ENCODE peak calls at places on chromosomes 3 and 15, in six cellular contexts. T, P, N, D, J and W are unnamed samples.

GRCh38 chr3:52361011-52361410 is 44.9 kb downstream of the DNAH1 start:
- ATAC-seq in T (no peak), N (no peak), D (no peak), P (no peak), J (no peak), W (no peak)

GRCh38 chr3:51681453-51681852 is 10.4 kb downstream of the TEX264 start:
- ATAC-seq in N (no peak), J (no peak), T (peak), P (peak), D (peak), W (peak)

GRCh38 chr3:63351159-63352007 is 73.3 kb downstream of the SYNPR start:
- ATAC-seq in N (peak), P (no peak), D (peak), T (peak), J (no peak), W (no peak)

GRCh38 chr3:179860275-179861107 is 176.2 kb downstream of the PEX5L start:
- ATAC-seq in N (no peak), P (no peak), T (no peak), J (no peak), D (no peak), W (peak)

GRCh38 chr3:167095976-167096375 is 284.1 kb downstream of the ZBBX start:
- ATAC-seq in J (no peak), T (peak), D (no peak), P (no peak), N (no peak), W (no peak)

GRCh38 chr3:197312431-197312830 is 14.0 kb upstream of the DLG1 start:
- ATAC-seq in J (no peak), D (no peak), T (no peak), P (no peak), N (no peak), W (no peak)

GRCh38 chr3:12910356-12911099 is 69.2 kb upstream of the RPL32 start:
- ATAC-seq in D (no peak), N (no peak), P (no peak), J (no peak), T (no peak), W (no peak)

GRCh38 chr15:77333166-77333565 is 86.7 kb downstream of the PEAK1 start:
- ATAC-seq in T (no peak), D (no peak), N (no peak), J (no peak), P (no peak), W (no peak)

GRCh38 chr3:98540346-98540745 is 8.6 kb downstream of the GPR15 start:
- ATAC-seq in T (no peak), D (no peak), J (peak), P (no peak), N (no peak), W (peak)

GRCh38 chr15:31237042-31237324 is 89.7 kb upstream of the KLF13 start:
- ATAC-seq in P (no peak), T (no peak), N (peak), J (no peak), D (no peak), W (no peak)

GRCh38 chr3:62832569-62832968 is 42.6 kb downstream of the CADPS start:
- ATAC-seq in T (no peak), J (no peak), N (no peak), P (no peak), D (no peak), W (no peak)

GRCh38 chr3:181720281-181720680 is 8.6 kb downstream of the SOX2 start:
- ATAC-seq in N (no peak), D (no peak), T (no peak), P (no peak), J (no peak), W (no peak)

GRCh38 chr15:101148166-101148880 is 103.5 kb downstream of the CHSY1 start:
- ATAC-seq in T (no peak), N (no peak), D (no peak), P (no peak), J (peak), W (peak)

GRCh38 chr15:38084289-38084688 is 149.8 kb downstream of the TMCO5A start:
- ATAC-seq in D (peak), N (no peak), P (no peak), T (peak), J (peak), W (peak)

GRCh38 chr3:38369186-38369585 is 22.6 kb downstream of the XYLB start:
- ATAC-seq in J (no peak), T (no peak), P (no peak), N (no peak), D (no peak), W (no peak)

GRCh38 chr3:139251529-139251928 is 92.3 kb upstream of the MRPS22 start:
- ATAC-seq in T (peak), P (no peak), J (no peak), D (no peak), N (no peak), W (no peak)

GRCh38 chr3:41362638-41363559 is 163.6 kb downstream of the CTNNB1 start:
- ATAC-seq in D (no peak), T (peak), N (no peak), J (no peak), P (no peak), W (peak)

GRCh38 chr15:75348563-75349350 is 1.9 kb downstream of the NEIL1 start:
- ATAC-seq in N (peak), T (peak), P (no peak), D (peak), J (no peak), W (no peak)

GRCh38 chr15:38154255-38154654 is 98.4 kb upstream of the SPRED1 start:
- ATAC-seq in D (no peak), T (no peak), N (no peak), P (no peak), J (no peak), W (no peak)